ENCODE peak calls at places on chromosomes 2 and 18, in five cellular contexts. O is progenitor cell of endocrine pancreas, D is HAP-1, Z is hypothalamus, T is upper lobe of right lung. S is an unnamed sample.

GRCh38 chr18:56267334-56267733 is 371.1 kb downstream of the TXNL1 start:
- DNase-seq in Z (no peak), O (no peak), T (no peak), D (no peak), S (no peak)

GRCh38 chr2:74814102-74814501 is 19.8 kb upstream of the HK2 start:
- DNase-seq in Z (no peak), T (no peak), O (no peak), D (no peak), S (no peak)

GRCh38 chr2:24920813-24921441 is 890 bp upstream of the ADCY3 start:
- DNase-seq in O (no peak), Z (no peak), T (no peak), D (peak), S (peak)

GRCh38 chr2:60466161-60466702 is 87.2 kb downstream of the BCL11A start:
- DNase-seq in O (no peak), Z (no peak), D (peak), T (no peak), S (no peak)

GRCh38 chr2:102304711-102305591 is 6.4 kb upstream of the IL1RL1 start:
- DNase-seq in D (no peak), T (no peak), Z (no peak), O (no peak), S (no peak)

GRCh38 chr2:101185656-101186055 is 34.5 kb upstream of the TBC1D8 start:
- DNase-seq in O (no peak), D (no peak), T (no peak), Z (no peak), S (no peak)

GRCh38 chr2:178530625-178531142 is 50.4 kb downstream of the PLEKHA3 start:
- DNase-seq in O (no peak), Z (no peak), D (no peak), T (no peak), S (no peak)

GRCh38 chr18:77811510-77811909 is 561.9 kb downstream of the GALR1 start:
- DNase-seq in Z (no peak), T (no peak), O (no peak), D (no peak), S (no peak)